ENCODE peak calls at places on chromosomes 6 and 20, in eight cellular contexts. B, M, H, Z, Y, J, K and S are unnamed samples.
A peak's percentile ranks its signal among the peaks of the same experiment; 100 is the strongest.

GRCh38 chr20:61664741-61665320 is 400.9 kb downstream of the TAF4 start:
- DNase-seq in B (no peak), M (peak; percentile 9), H (peak; percentile 28), Z (no peak), Y (no peak), J (no peak), K (no peak), S (no peak)

GRCh38 chr6:144559865-144560603 is 274.9 kb downstream of the UTRN start:
- DNase-seq in B (peak; percentile 69), M (peak; percentile 41), H (peak; percentile 8), Z (no peak), Y (no peak), J (no peak), K (no peak), S (no peak)

GRCh38 chr6:81075974-81076373 is 676.5 kb downstream of the TENT5A start:
- DNase-seq in B (peak; percentile 4), M (peak; percentile 55), H (peak; percentile 6), Z (no peak), Y (no peak), J (peak; percentile 77), K (no peak), S (peak; percentile 8)

GRCh38 chr6:50952092-50952932 is 133.6 kb downstream of the TFAP2B start:
- DNase-seq in B (no peak), M (peak; percentile 8), H (no peak), Z (no peak), Y (no peak), J (peak; percentile 16), K (no peak), S (no peak)

GRCh38 chr6:132131777-132132176 is 180.6 kb upstream of the CCN2 start:
- DNase-seq in B (peak; percentile 93), M (peak; percentile 98), H (peak; percentile 98), Z (peak; percentile 99), Y (peak; percentile 11), J (peak; percentile 8), K (no peak), S (peak; percentile 91)

GRCh38 chr6:17949168-17949567 is 38.3 kb downstream of the KIF13A start:
- DNase-seq in B (no peak), M (no peak), H (no peak), Z (no peak), Y (no peak), J (no peak), K (no peak), S (no peak)

GRCh38 chr20:5696011-5696559 is 54.1 kb upstream of the SHLD1 start:
- DNase-seq in B (no peak), M (peak; percentile 83), H (peak; percentile 73), Z (no peak), Y (no peak), J (no peak), K (no peak), S (no peak)

GRCh38 chr20:61810066-61810708 is 255.5 kb downstream of the TAF4 start:
- DNase-seq in B (no peak), M (no peak), H (no peak), Z (no peak), Y (no peak), J (no peak), K (no peak), S (no peak)

GRCh38 chr20:62815066-62815991 is 1.5 kb upstream of the COL9A3 start:
- DNase-seq in B (no peak), M (peak; percentile 54), H (peak; percentile 65), Z (no peak), Y (no peak), J (peak; percentile 66), K (no peak), S (no peak)

GRCh38 chr20:62817975-62818591 is 1.2 kb downstream of the COL9A3 start:
- DNase-seq in B (no peak), M (no peak), H (no peak), Z (no peak), Y (no peak), J (no peak), K (no peak), S (no peak)

GRCh38 chr20:62816879-62817873 is at the start of gene COL9A3:
- DNase-seq in B (no peak), M (no peak), H (peak; percentile 36), Z (no peak), Y (no peak), J (peak; percentile 86), K (no peak), S (no peak)

GRCh38 chr20:62814709-62815065 is 2.2 kb upstream of the COL9A3 start:
- DNase-seq in B (no peak), M (no peak), H (no peak), Z (no peak), Y (no peak), J (no peak), K (no peak), S (no peak)

DNA sequence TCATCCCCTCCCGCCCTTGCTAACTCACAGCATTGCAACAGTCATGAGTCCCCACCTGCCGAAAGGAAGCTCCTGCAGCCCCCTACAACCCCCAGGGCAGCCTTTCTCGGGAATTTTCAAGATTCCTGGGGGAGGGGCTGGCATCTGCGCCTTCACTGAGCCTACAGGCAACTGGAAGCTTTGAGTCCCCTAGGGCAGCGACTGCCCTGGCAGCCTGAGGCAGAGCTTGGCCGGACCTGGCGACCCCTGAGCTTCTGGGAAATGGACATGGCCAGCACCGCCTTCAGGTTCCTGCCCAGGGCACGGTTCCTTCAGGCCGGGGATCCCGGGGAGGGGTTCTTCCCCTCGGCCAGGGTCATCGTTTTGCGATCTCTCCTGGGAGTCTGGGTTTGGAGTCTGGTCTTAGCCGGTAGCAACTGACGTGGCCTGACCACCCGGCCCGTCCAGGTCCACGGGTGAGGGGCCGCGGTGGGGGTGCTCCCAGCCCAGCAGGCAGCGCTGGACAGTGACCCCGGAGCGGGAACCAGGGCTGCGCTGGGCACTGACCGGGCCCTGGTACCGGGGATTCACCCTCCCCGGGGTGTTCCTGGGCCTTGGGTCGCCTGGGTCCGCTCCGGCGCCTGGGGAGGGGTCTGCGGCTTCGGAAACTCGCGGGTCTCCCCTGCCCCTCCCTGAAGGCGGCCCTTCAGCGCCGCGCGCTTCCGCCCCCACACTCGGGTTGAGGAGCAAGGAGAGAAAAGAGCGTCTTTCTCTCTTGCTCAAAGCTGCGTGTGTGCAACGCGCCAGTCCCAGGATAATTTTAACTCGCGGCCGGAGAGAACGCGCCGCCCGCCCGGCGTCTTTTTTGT is 595 bp upstream of the COL9A3 start:
- DNase-seq in B (no peak), M (no peak), H (peak; percentile 70), Z (no peak), Y (no peak), J (peak; percentile 88), K (no peak), S (no peak)
- H3K4me3 ChIP-seq in B (no peak overlapping the region), M (peak overlapping the region; percentile 18), H (peak overlapping the region; percentile 50), Z (peak overlapping the region; percentile 0), Y (peak overlapping the region; percentile 15), J (peak overlapping the region; percentile 53), K (no peak overlapping the region), S (no peak overlapping the region)

DNA sequence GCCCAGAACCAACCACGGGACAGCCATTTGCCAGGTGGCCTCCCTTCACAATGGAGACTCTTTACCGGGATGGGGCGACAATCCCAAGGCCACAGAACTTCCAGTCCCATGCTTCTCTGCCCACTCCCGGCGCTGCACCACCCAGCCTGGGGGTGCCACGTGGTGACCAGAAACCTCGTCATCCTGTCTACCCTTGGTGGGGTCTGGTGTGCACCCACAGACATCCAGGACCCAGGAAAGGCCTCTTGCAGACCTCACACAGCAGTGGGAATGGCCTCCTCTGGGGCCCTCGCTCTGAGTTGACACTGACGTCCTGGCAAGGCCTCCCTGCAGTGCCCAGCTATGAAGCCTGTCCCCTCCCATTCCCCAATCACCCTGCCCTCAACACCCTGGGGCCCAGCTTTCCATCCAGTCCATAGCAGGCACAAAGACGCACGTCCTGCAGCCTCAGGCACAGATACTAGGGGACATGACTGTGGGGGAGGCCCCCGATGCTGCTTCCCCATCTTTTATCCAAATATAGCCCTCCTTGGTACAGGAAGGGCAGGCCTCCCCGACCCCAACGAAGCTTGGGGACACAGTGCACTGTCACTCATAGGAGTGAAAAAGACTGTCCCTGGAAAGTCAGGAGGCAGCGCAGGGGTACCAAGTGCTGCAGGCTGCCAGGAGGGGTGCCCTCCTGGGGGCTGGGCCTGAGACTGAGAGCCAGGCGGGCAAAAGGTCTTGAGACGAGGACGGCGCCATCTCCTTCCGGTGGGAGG is 7.1 kb downstream of the CST7 start:
- DNase-seq in B (no peak), M (no peak), H (no peak), Z (no peak), Y (no peak), J (no peak), K (peak; percentile 9), S (no peak)
- H3K4me3 ChIP-seq in B (no peak overlapping the region), M (no peak overlapping the region), H (no peak overlapping the region), Z (no peak overlapping the region), Y (no peak overlapping the region), J (no peak overlapping the region), K (no peak overlapping the region), S (no peak overlapping the region)

DNA sequence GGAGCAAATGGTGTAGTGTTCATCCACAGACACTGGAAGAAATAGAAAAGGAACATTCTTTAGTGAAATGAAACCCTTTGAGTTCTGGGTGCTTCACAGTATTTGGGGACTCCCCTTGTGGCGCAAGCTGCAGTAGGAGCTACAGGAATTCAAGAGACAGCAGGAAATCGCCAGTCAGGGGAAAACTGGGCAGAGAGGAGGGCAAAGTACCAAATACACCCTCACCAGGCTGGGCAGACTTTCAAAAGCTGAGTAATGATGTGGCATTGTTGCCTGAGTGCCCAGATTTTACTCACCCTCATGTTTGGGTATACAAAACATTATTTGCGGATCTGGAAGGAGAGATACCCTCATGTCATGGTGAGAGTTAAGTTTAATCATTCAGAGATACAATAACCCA is 97.9 kb downstream of the SOD2 start:
- DNase-seq in B (no peak), M (peak; percentile 55), H (peak; percentile 87), Z (no peak), Y (no peak), J (no peak), K (no peak), S (peak; percentile 9)
- H3K4me3 ChIP-seq in B (no peak overlapping the region), M (no peak overlapping the region), H (peak overlapping the region; percentile 45), Z (no peak overlapping the region), Y (no peak overlapping the region), J (no peak overlapping the region), K (no peak overlapping the region), S (no peak overlapping the region)

GRCh38 chr6:113351183-113351834 is 505.8 kb upstream of the MARCKS start:
- DNase-seq in B (peak; percentile 51), M (peak; percentile 80), H (peak; percentile 66), Z (no peak), Y (no peak), J (no peak), K (no peak), S (peak; percentile 57)

GRCh38 chr6:113347420-113347819 is 509.7 kb upstream of the MARCKS start:
- DNase-seq in B (no peak), M (peak; percentile 32), H (peak; percentile 58), Z (no peak), Y (no peak), J (no peak), K (no peak), S (no peak)

GRCh38 chr6:113352831-113353230 is 504.3 kb upstream of the MARCKS start:
- DNase-seq in B (no peak), M (no peak), H (no peak), Z (no peak), Y (no peak), J (no peak), K (no peak), S (no peak)

GRCh38 chr6:113352029-113352801 is 504.9 kb upstream of the MARCKS start:
- DNase-seq in B (peak; percentile 90), M (peak; percentile 76), H (peak; percentile 85), Z (peak; percentile 62), Y (no peak), J (peak; percentile 21), K (peak; percentile 20), S (peak; percentile 37)

DNA sequence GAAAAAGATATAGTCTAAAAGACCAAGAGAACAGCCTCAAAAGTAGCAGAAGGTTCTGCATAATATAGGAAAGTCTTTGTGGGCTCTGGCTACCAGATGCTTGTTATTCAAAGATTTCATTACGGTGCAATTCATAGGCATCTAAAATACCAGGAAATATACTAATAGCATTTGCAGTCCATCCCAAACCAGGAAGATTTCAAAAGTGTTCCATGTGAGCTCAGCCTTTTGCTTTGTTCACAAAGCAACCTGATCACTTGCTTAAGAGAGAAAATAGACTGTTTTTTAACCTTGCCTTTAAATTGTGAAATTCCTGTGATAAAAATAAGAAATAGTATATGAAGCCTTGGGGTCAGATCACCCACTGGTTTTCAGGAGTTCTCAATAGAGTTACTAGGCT is 506.6 kb upstream of the MARCKS start:
- DNase-seq in B (no peak), M (peak; percentile 68), H (peak; percentile 48), Z (no peak), Y (no peak), J (no peak), K (no peak), S (no peak)
- H3K4me3 ChIP-seq in B (no peak overlapping the region), M (no peak overlapping the region), H (peak overlapping the region; percentile 26), Z (no peak overlapping the region), Y (no peak overlapping the region), J (no peak overlapping the region), K (no peak overlapping the region), S (no peak overlapping the region)